ENCODE peak calls at places on chromosomes 13 and 19, in nine cellular contexts. I, C, Y, G, S, M, F, A and O are unnamed samples.

GRCh38 chr13:61777281-61777680 is 361.6 kb upstream of the PCDH20 start:
- DNase-seq in I (no peak), C (no peak), Y (no peak), G (no peak), S (no peak), M (peak; percentile 13), F (no peak), A (peak; percentile 19), O (no peak)

GRCh38 chr13:98557934-98558630 is 18.8 kb downstream of the STK24 start:
- DNase-seq in I (no peak), C (peak; percentile 43), Y (no peak), G (no peak), S (no peak), M (peak; percentile 74), F (no peak), A (no peak), O (no peak)

GRCh38 chr19:37654525-37654832 is 786 bp downstream of the ZFP30 start:
- DNase-seq in I (no peak), C (peak; percentile 14), Y (no peak), G (no peak), S (no peak), M (peak; percentile 46), F (no peak), A (peak; percentile 74), O (peak; percentile 34)

GRCh38 chr19:2164020-2164988 is 571 bp downstream of the DOT1L start:
- DNase-seq in I (no peak), C (no peak), Y (no peak), G (no peak), S (no peak), M (no peak), F (no peak), A (peak; percentile 73), O (peak; percentile 29)

GRCh38 chr13:42484396-42484795 is 89.6 kb upstream of the TNFSF11 start:
- DNase-seq in I (no peak), C (peak; percentile 60), Y (no peak), G (no peak), S (no peak), M (peak; percentile 40), F (no peak), A (no peak), O (peak; percentile 28)

GRCh38 chr13:30466841-30467252 is 1.1 kb upstream of the HMGB1 start:
- DNase-seq in I (no peak), C (no peak), Y (no peak), G (no peak), S (no peak), M (peak; percentile 23), F (no peak), A (no peak), O (no peak)

GRCh38 chr19:1171755-1172352 is 2.2 kb downstream of the SBNO2 start:
- DNase-seq in I (no peak), C (no peak), Y (no peak), G (no peak), S (no peak), M (no peak), F (no peak), A (peak; percentile 57), O (no peak)

GRCh38 chr13:34435338-34435737 is 506.7 kb upstream of the NBEA start:
- DNase-seq in I (no peak), C (peak; percentile 56), Y (no peak), G (no peak), S (no peak), M (peak; percentile 74), F (no peak), A (no peak), O (no peak)

GRCh38 chr19:14516048-14516534 is 2.1 kb downstream of the DNAJB1 start:
- DNase-seq in I (no peak), C (no peak), Y (no peak), G (no peak), S (peak; percentile 63), M (no peak), F (no peak), A (no peak), O (no peak)

GRCh38 chr19:14519245-14519859 is 1.2 kb upstream of the DNAJB1 start:
- DNase-seq in I (no peak), C (no peak), Y (no peak), G (no peak), S (no peak), M (no peak), F (no peak), A (no peak), O (no peak)

GRCh38 chr19:14517446-14517839 is 754 bp downstream of the DNAJB1 start:
- DNase-seq in I (no peak), C (no peak), Y (no peak), G (no peak), S (peak; percentile 26), M (no peak), F (no peak), A (no peak), O (no peak)

GRCh38 chr19:14516746-14517438 is 1.3 kb downstream of the DNAJB1 start:
- DNase-seq in I (no peak), C (no peak), Y (no peak), G (no peak), S (peak; percentile 29), M (no peak), F (no peak), A (no peak), O (no peak)

DNA sequence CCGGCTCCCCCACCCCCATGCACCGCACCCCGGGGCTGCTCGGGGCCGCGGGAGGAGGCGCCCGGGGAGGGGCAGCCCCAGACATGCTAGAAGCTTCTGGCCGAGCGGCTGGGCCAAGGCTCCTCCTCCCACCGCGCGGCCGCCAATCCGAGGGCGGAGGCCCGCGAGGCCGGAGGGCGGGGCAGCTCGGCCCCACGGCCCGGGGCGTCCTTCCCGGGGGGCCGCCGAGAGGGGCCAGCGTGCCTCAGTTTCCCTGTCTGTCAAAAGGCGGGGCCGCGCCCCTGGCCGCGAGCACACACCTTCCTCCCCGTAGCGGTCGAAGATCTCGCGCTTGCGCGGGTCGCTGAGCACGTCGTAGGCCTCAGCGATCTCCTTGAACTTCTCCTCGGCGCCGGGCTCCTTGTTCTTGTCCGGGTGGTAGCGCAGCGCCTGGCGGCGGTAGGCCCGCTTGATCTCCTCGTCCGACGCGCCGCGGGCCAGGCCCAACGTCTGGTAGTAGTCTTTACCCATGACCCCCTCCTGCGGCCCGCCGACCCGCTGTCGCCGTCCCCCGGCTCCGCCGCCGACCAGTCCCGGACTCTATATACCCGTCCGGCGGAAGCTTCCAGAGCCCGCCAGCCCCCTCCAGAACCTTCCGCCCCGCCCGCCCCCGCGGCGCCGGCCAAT is at the start of gene DNAJB1:
- DNase-seq in I (peak; percentile 69), C (peak; percentile 57), Y (peak; percentile 87), G (peak; percentile 90), S (peak; percentile 88), M (peak; percentile 75), F (no peak), A (peak; percentile 79), O (peak; percentile 83)
- TF ChIP-seq CTCF in I (no peak), C (no peak), Y (no peak), G (no peak), S (no peak), M (no peak), F (no peak), A (no peak), O (no peak)

DNA sequence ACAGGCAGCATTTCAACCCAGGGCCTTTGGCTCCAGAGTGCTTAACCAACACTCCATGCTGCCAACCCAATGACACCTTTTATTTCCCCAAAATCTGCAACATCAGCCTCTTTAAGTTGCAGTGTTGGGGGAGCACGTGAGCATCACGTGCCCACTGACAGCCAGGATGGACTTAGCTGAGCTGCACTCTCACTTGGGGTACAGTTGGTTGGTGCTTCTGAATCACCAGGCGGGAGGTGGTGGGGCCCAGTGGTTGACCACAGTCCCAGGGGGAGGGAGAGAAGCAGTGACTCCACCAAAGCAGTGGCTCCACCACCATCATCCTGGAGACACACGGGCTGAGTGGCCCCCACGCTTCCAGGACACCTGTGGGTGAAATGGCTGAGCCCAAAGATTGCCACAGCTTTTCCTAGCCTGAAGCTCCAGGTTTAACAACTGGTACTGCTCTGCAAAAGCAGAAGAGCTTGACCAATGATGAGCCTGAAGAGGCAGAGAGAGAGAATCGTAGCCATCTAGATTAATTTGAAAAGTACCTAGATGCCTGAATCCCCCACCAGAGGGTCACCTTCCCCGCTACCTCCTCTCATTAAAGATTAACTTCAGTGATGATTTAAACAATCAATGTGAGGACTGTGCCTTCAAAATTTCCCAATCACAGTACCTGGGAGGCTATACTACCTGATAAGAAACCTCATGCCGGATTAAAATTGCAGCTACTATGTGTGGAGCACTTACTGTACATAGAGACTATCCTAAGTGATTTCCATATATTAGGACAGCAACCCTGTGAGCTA is 193.8 kb downstream of the FOXO1 start:
- DNase-seq in I (no peak), C (no peak), Y (no peak), G (no peak), S (no peak), M (no peak), F (no peak), A (no peak), O (no peak)
- H3K27ac ChIP-seq in I (no peak overlapping the region), C (no peak overlapping the region), Y (no peak overlapping the region), G (peak overlapping the region; percentile 87), S (no peak overlapping the region), M (no peak overlapping the region), F (no peak overlapping the region), A (no peak overlapping the region), O (no peak overlapping the region)

DNA sequence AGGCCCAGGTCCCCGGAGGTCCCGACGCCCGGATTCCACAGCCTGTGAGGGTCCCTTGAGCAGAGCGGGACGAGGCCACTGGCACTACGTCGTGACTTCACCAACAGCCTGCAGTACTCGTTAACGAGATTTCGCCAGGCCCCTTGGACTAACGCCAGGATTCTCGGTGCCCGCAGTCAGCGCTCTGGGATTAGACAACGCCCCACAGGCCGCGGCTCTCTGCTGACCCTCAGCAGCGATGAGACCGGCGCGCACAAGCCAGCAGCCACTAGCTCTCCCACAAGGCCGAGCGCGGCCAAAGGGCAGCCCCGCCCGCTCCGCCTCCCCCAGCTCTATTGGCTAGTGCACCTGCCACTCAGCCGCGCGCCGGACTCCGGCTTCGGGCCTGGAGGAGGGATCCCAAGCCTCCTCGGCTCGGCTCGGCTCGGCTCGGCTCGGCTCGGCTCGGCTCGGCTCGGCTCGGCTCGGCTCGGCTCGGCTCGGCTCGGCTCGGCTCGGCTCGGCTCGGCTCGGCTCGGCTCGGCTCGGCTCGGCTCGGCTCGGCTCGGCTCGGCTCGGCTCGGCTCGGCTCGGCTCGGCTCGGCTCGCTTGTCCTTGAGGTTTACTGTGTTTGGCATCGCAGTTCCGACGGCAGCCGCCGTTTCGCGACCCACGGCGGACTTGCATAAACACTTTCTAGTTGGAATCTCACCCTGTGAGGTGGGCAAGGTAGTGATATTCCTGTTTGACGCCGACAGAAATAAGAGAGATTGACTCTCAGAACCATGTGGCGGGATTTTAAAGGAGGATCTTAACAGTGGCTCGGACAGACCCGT is 231.7 kb upstream of the SERP2 start:
- DNase-seq in I (peak; percentile 71), C (peak; percentile 93), Y (peak; percentile 99), G (peak; percentile 99), S (peak; percentile 99), M (peak; percentile 92), F (peak; percentile 85), A (peak; percentile 98), O (peak; percentile 99)
- TF ChIP-seq CTCF in I (peak; percentile 3), C (no peak), Y (no peak), G (no peak), S (peak; percentile 68), M (no peak), F (no peak), A (no peak), O (no peak)

GRCh38 chr13:33352520-33352919 is 67.0 kb upstream of the STARD13 start:
- DNase-seq in I (no peak), C (no peak), Y (no peak), G (no peak), S (no peak), M (no peak), F (no peak), A (no peak), O (no peak)

GRCh38 chr13:33353646-33354045 is 68.1 kb upstream of the STARD13 start:
- DNase-seq in I (no peak), C (no peak), Y (no peak), G (no peak), S (no peak), M (no peak), F (no peak), A (no peak), O (no peak)

GRCh38 chr13:33351324-33351723 is 65.8 kb upstream of the STARD13 start:
- DNase-seq in I (no peak), C (peak; percentile 62), Y (no peak), G (no peak), S (peak; percentile 13), M (peak; percentile 63), F (no peak), A (no peak), O (no peak)

GRCh38 chr13:33352023-33352422 is 66.5 kb upstream of the STARD13 start:
- DNase-seq in I (no peak), C (no peak), Y (no peak), G (no peak), S (no peak), M (no peak), F (no peak), A (no peak), O (no peak)

DNA sequence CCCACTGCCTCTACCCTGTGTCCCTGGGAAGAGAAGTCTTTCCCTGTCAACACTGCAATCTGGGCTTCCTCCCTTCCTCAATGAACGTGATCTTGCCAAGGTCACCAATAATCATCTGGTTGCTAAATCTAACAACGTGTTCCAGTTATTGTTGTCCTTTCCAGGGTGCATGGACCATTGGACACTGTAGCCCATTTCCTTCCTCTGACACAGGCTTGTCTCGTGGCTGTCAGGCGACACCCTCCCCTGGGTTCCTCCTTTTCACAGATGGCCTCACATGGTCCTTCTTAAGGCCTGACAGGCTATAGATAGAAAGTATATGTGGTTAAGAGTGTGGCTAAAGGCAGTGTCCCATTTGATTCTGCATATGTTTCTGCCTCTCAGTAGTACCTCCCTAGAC is 67.7 kb upstream of the STARD13 start:
- DNase-seq in I (no peak), C (no peak), Y (peak; percentile 36), G (no peak), S (peak; percentile 47), M (no peak), F (no peak), A (no peak), O (no peak)
- H3K27ac ChIP-seq in I (no peak overlapping the region), C (no peak overlapping the region), Y (peak overlapping the region; percentile 90), G (peak overlapping the region; percentile 93), S (peak overlapping the region; percentile 40), M (no peak overlapping the region), F (no peak overlapping the region), A (no peak overlapping the region), O (no peak overlapping the region)